ENCODE peak calls at places on chromosomes 4 and X, in ten cellular contexts. C is GM23248; X is kidney; H is NCI-H1436; L is GM12891; R is adipocyte; Q is stimulated activated CD8-positive, alpha-beta memory T cell treated with anti-CD3 and anti-CD28 coated beads, Interleukin-4, amount 100 ng/mL, for 24 hours; Y is NAMALWA; N is nucleus accumbens; O is keratinocyte. A is an unnamed sample.

GRCh38 chr4:41644288-41644914 is 104.1 kb downstream of the PHOX2B start:
- DNase-seq in C (peak), X (peak), H (no peak), L (no peak), R (peak), Q (no peak), Y (no peak), N (peak), O (no peak), A (peak)

GRCh38 chr4:26729027-26729426 is 131.6 kb upstream of the STIM2 start:
- DNase-seq in C (no peak), X (no peak), H (no peak), L (no peak), R (no peak), Q (no peak), Y (no peak), N (no peak), O (no peak), A (no peak)

GRCh38 chr4:141134051-141134450 is 782 bp upstream of the RNF150 start:
- DNase-seq in C (peak), X (no peak), H (no peak), L (no peak), R (peak), Q (no peak), Y (no peak), N (no peak), O (no peak), A (no peak)

GRCh38 chr4:65508169-65508568 is 162.1 kb downstream of the EPHA5 start:
- DNase-seq in C (peak), X (no peak), H (no peak), L (no peak), R (peak), Q (no peak), Y (no peak), N (no peak), O (peak), A (no peak)

GRCh38 chrX:27619975-27620374 is 29.8 kb downstream of the DCAF8L2 start:
- DNase-seq in C (peak), X (no peak), H (no peak), L (no peak), R (peak), Q (no peak), Y (peak), N (no peak), O (no peak), A (no peak)

GRCh38 chr4:63458010-63458409 is 951.2 kb downstream of the TECRL start:
- DNase-seq in C (no peak), X (no peak), H (no peak), L (no peak), R (no peak), Q (no peak), Y (no peak), N (no peak), O (no peak), A (no peak)

GRCh38 chr4:162700815-162701361 is 465.8 kb downstream of the NAF1 start:
- DNase-seq in C (no peak), X (no peak), H (no peak), L (no peak), R (no peak), Q (no peak), Y (no peak), N (no peak), O (no peak), A (no peak)

GRCh38 chrX:123990169-123990568 is 28.7 kb downstream of the STAG2 start:
- DNase-seq in C (no peak), X (no peak), H (no peak), L (no peak), R (no peak), Q (no peak), Y (no peak), N (no peak), O (no peak), A (no peak)

GRCh38 chr4:158741622-158742021 is 18.4 kb upstream of the PPID start:
- DNase-seq in C (no peak), X (no peak), H (no peak), L (no peak), R (no peak), Q (no peak), Y (no peak), N (no peak), O (no peak), A (no peak)

GRCh38 chr4:9146967-9147366 is 23.2 kb upstream of the FAM90A26 start:
- DNase-seq in C (no peak), X (no peak), H (no peak), L (no peak), R (no peak), Q (no peak), Y (no peak), N (no peak), O (no peak), A (no peak)

GRCh38 chr4:53676402-53676871 is 85.2 kb upstream of the LNX1 start:
- DNase-seq in C (peak), X (no peak), H (no peak), L (no peak), R (peak), Q (no peak), Y (no peak), N (no peak), O (no peak), A (no peak)

GRCh38 chr4:3716034-3716875 is 49.9 kb upstream of the ADRA2C start:
- DNase-seq in C (no peak), X (peak), H (no peak), L (no peak), R (no peak), Q (no peak), Y (no peak), N (no peak), O (no peak), A (no peak)

GRCh38 chrX:17718649-17719165 is 18.6 kb upstream of the SCML1 start:
- DNase-seq in C (no peak), X (no peak), H (no peak), L (no peak), R (no peak), Q (no peak), Y (no peak), N (no peak), O (no peak), A (no peak)

GRCh38 chr4:2812985-2813384 is 20.1 kb downstream of the SH3BP2 start:
- DNase-seq in C (peak), X (no peak), H (no peak), L (no peak), R (no peak), Q (no peak), Y (no peak), N (no peak), O (no peak), A (no peak)

GRCh38 chr4:40728341-40728740 is 21.4 kb upstream of the NSUN7 start:
- DNase-seq in C (no peak), X (no peak), H (no peak), L (no peak), R (no peak), Q (no peak), Y (no peak), N (no peak), O (no peak), A (no peak)